ENCODE peak calls at places on chromosomes 3 and 15, in nine cellular contexts. O, R, V, K, Y, P, H, B and E are unnamed samples.

GRCh38 chr3:147185781-147186180 is 220.6 kb downstream of the ZIC4 start:
- DNase-seq in H (no peak), B (no peak), K (no peak), Y (no peak), R (no peak), P (no peak), V (no peak), O (no peak), E (no peak)

GRCh38 chr3:112900088-112900487 is 53.4 kb upstream of the CD200R1L start:
- DNase-seq in H (no peak), P (peak; percentile 5), V (no peak), O (no peak), R (no peak), Y (no peak), B (no peak), K (no peak), E (no peak)

GRCh38 chr3:157982359-157982758 is 123.9 kb downstream of the SHOX2 start:
- DNase-seq in P (no peak), K (no peak), R (no peak), H (no peak), O (no peak), B (no peak), V (no peak), Y (no peak), E (no peak)

GRCh38 chr15:37079726-37080125 is 20.6 kb downstream of the MEIS2 start:
- DNase-seq in Y (no peak), P (peak; percentile 84), V (no peak), K (no peak), H (no peak), O (peak; percentile 70), R (no peak), B (no peak), E (no peak)

GRCh38 chr3:189824629-189825312 is 193.6 kb downstream of the TP63 start:
- DNase-seq in Y (no peak), V (no peak), H (no peak), K (no peak), O (peak; percentile 92), B (no peak), P (peak; percentile 91), R (no peak), E (no peak)

GRCh38 chr15:65576669-65577068 is 34.3 kb downstream of the INTS14 start:
- DNase-seq in B (no peak), P (peak; percentile 57), R (no peak), H (no peak), Y (no peak), V (no peak), K (no peak), O (peak; percentile 70), E (no peak)

GRCh38 chr3:21273256-21273999 is 477.6 kb downstream of the ZNF385D start:
- DNase-seq in V (no peak), H (no peak), K (no peak), O (peak; percentile 56), R (no peak), Y (no peak), B (no peak), P (peak; percentile 2), E (no peak)

GRCh38 chr3:111954228-111954990 is 24.4 kb upstream of the ABHD10 start:
- DNase-seq in B (no peak), P (peak; percentile 11), H (no peak), V (no peak), O (peak; percentile 50), R (no peak), Y (no peak), K (no peak), E (no peak)

GRCh38 chr15:58546635-58547627 is 115.1 kb downstream of the LIPC start:
- DNase-seq in Y (no peak), R (no peak), O (peak; percentile 90), H (no peak), V (no peak), K (no peak), B (no peak), P (peak; percentile 91), E (no peak)

GRCh38 chr3:73060302-73060723 is 1.1 kb upstream of the EBLN2 start:
- DNase-seq in H (no peak), B (no peak), R (no peak), V (no peak), O (peak; percentile 21), K (no peak), Y (no peak), P (peak; percentile 27), E (no peak)

GRCh38 chr3:128276577-128277183 is 123.4 kb downstream of the EEFSEC start:
- DNase-seq in K (no peak), P (no peak), B (peak; percentile 3), H (no peak), V (no peak), R (no peak), O (no peak), Y (no peak), E (no peak)

GRCh38 chr3:12954891-12955650 is 113.7 kb upstream of the RPL32 start:
- DNase-seq in V (no peak), H (peak; percentile 26), B (no peak), O (peak; percentile 20), P (no peak), K (peak; percentile 86), Y (no peak), R (peak; percentile 51), E (no peak)

GRCh38 chr15:49831206-49831965 is 210.5 kb downstream of the DTWD1 start:
- DNase-seq in B (no peak), K (no peak), Y (no peak), P (peak; percentile 95), O (peak; percentile 91), H (no peak), V (no peak), R (no peak), E (no peak)

GRCh38 chr3:185823280-185824044 is 1.4 kb downstream of the IGF2BP2 start:
- DNase-seq in P (peak; percentile 41), O (no peak), K (peak; percentile 53), B (peak; percentile 75), V (no peak), R (peak; percentile 31), Y (no peak), H (peak; percentile 26), E (no peak)